ENCODE peak calls at places on chromosomes 3 and 15, in six cellular contexts. M is uterus, N is astrocyte of the spinal cord, E is esophagus muscularis mucosa, Q is astrocyte, O is left ventricle myocardium inferior. Z is an unnamed sample.

GRCh38 chr3:136630911-136631310 is 121.3 kb downstream of the STAG1 start:
- DNase-seq in M (no peak), N (no peak), E (no peak), Q (no peak), O (no peak), Z (peak)

GRCh38 chr3:96347289-96347688 is 467.1 kb upstream of the EPHA6 start:
- DNase-seq in M (no peak), N (no peak), E (no peak), Q (no peak), O (no peak), Z (no peak)

GRCh38 chr3:111392911-111393351 is 149.1 kb upstream of the CD96 start:
- DNase-seq in M (no peak), N (peak), E (no peak), Q (peak), O (no peak), Z (no peak)

GRCh38 chr15:29139072-29139471 is 130.6 kb downstream of the NSMCE3 start:
- DNase-seq in M (no peak), N (no peak), E (no peak), Q (no peak), O (no peak), Z (no peak)

GRCh38 chr3:16140116-16140893 is 34.2 kb upstream of the GALNT15 start:
- DNase-seq in M (no peak), N (peak), E (peak), Q (peak), O (no peak), Z (peak)

GRCh38 chr3:142424754-142425153 is 23.1 kb downstream of the XRN1 start:
- DNase-seq in M (no peak), N (no peak), E (no peak), Q (no peak), O (no peak), Z (no peak)

GRCh38 chr3:47803478-47804025 is 614 bp downstream of the DHX30 start:
- DNase-seq in M (no peak), N (no peak), E (no peak), Q (no peak), O (no peak), Z (no peak)

GRCh38 chr15:25501828-25502446 is 63.1 kb upstream of the UBE3A start:
- DNase-seq in M (no peak), N (peak), E (no peak), Q (no peak), O (no peak), Z (peak)

GRCh38 chr3:46278816-46279672 is 36.8 kb downstream of the CCR3 start:
- DNase-seq in M (no peak), N (no peak), E (peak), Q (no peak), O (no peak), Z (no peak)

GRCh38 chr3:125278155-125278554 is 65.6 kb upstream of the SLC12A8 start:
- DNase-seq in M (no peak), N (no peak), E (no peak), Q (no peak), O (no peak), Z (no peak)

GRCh38 chr15:92655178-92655995 is at the start of gene FAM174B:
- DNase-seq in M (no peak), N (no peak), E (no peak), Q (peak), O (peak), Z (peak)

GRCh38 chr3:196599734-196600128 is 31.3 kb downstream of the FBXO45 start:
- DNase-seq in M (no peak), N (no peak), E (peak), Q (no peak), O (no peak), Z (no peak)

GRCh38 chr15:23416349-23417276 is 30.4 kb downstream of the GOLGA6L2 start:
- DNase-seq in M (no peak), N (no peak), E (no peak), Q (no peak), O (no peak), Z (no peak)

GRCh38 chr3:117168896-117169295 is 459.3 kb downstream of the TUSC7 start:
- DNase-seq in M (no peak), N (no peak), E (no peak), Q (no peak), O (no peak), Z (no peak)

GRCh38 chr15:39431371-39431770 is 149.5 kb upstream of the THBS1 start:
- DNase-seq in M (no peak), N (peak), E (no peak), Q (peak), O (no peak), Z (peak)

GRCh38 chr3:99951701-99952100 is 134.0 kb downstream of the CMSS1 start:
- DNase-seq in M (no peak), N (no peak), E (no peak), Q (no peak), O (no peak), Z (no peak)

GRCh38 chr15:99986297-99987118 is 253.3 kb upstream of the LYSMD4 start:
- DNase-seq in M (no peak), N (no peak), E (no peak), Q (no peak), O (no peak), Z (no peak)

GRCh38 chr15:53160092-53160704 is 370.1 kb upstream of the ONECUT1 start:
- DNase-seq in M (no peak), N (no peak), E (no peak), Q (no peak), O (no peak), Z (no peak)

GRCh38 chr15:100787567-100787941 is 92.1 kb upstream of the ALDH1A3 start:
- DNase-seq in M (no peak), N (no peak), E (peak), Q (no peak), O (no peak), Z (no peak)

GRCh38 chr15:34793901-34794300 is 1.4 kb downstream of the ACTC1 start:
- DNase-seq in M (no peak), N (no peak), E (no peak), Q (no peak), O (no peak), Z (no peak)

GRCh38 chr3:142680710-142681109 is 43.1 kb upstream of the TRPC1 start:
- DNase-seq in M (no peak), N (no peak), E (no peak), Q (no peak), O (no peak), Z (no peak)

GRCh38 chr3:84755860-84756259 is 202.9 kb upstream of the CADM2 start:
- DNase-seq in M (no peak), N (no peak), E (no peak), Q (no peak), O (no peak), Z (no peak)

GRCh38 chr3:137946341-137946973 is 63.5 kb upstream of the CLDN18 start:
- DNase-seq in M (peak), N (peak), E (peak), Q (peak), O (peak), Z (peak)

GRCh38 chr15:99466701-99467337 is 99.0 kb upstream of the MEF2A start:
- DNase-seq in M (no peak), N (no peak), E (no peak), Q (peak), O (no peak), Z (peak)

GRCh38 chr3:136929984-136930671 is 27.7 kb upstream of the IL20RB start:
- DNase-seq in M (peak), N (peak), E (no peak), Q (no peak), O (peak), Z (peak)

GRCh38 chr3:123389338-123389910 is 59.5 kb downstream of the ADCY5 start:
- DNase-seq in M (no peak), N (no peak), E (no peak), Q (no peak), O (no peak), Z (no peak)

GRCh38 chr3:59446775-59447465 is 397.1 kb upstream of the CFAP20DC start:
- DNase-seq in M (no peak), N (no peak), E (no peak), Q (peak), O (no peak), Z (no peak)

GRCh38 chr3:59456852-59457485 is 407.1 kb upstream of the CFAP20DC start:
- DNase-seq in M (no peak), N (no peak), E (no peak), Q (no peak), O (no peak), Z (no peak)

GRCh38 chr3:59451800-59452741 is 402.2 kb upstream of the CFAP20DC start:
- DNase-seq in M (no peak), N (no peak), E (no peak), Q (no peak), O (no peak), Z (no peak)

DNA sequence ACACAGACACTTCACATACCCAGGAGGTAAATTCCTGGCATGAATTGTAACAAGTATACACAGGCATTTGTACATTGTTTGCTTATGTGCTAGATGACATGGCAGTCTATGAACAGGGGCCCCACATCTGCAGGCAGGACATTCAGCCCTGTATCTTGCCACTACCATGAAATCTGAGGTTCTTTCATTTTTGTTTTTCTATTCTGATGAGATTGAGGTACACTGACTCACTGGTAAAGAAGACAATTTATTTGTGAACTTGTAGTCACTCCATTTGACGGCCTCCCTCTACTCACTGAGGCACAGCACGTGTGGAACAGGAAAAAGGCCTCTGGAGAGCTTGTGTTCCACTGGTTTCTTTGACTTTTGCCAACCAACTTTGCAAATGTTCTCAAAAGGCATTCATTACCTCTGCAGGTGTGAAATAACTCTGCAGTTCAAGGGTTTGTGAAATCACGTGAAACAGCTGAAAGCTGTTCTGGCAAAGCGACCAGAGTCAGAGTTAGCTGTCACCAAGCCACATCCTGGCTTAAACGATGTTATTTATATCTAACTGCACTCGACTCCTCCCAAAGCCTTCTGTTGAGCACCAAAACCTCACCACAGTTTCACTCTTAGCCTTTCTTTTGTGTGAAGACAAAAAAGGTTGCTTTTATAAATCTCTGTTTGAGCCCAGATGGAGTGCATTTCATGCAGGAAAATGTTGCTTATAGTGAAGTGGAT is 401.4 kb upstream of the CFAP20DC start:
- DNase-seq in M (no peak), N (no peak), E (no peak), Q (no peak), O (no peak), Z (no peak)
- H3K4me3 ChIP-seq in M (no peak), N (no peak), E (no peak), Q (no peak), O (no peak), Z (no peak)

GRCh38 chr3:160575589-160575988 is 10.2 kb upstream of the KPNA4 start:
- DNase-seq in M (no peak), N (no peak), E (no peak), Q (no peak), O (no peak), Z (no peak)

GRCh38 chr3:160574636-160575035 is 9.3 kb upstream of the KPNA4 start:
- DNase-seq in M (no peak), N (no peak), E (no peak), Q (no peak), O (no peak), Z (no peak)

GRCh38 chr3:160576621-160577020 is 11.2 kb upstream of the KPNA4 start:
- DNase-seq in M (no peak), N (no peak), E (no peak), Q (no peak), O (no peak), Z (no peak)

GRCh38 chr3:160577093-160577492 is 11.7 kb upstream of the KPNA4 start:
- DNase-seq in M (no peak), N (no peak), E (no peak), Q (no peak), O (no peak), Z (no peak)

GRCh38 chr3:160577551-160578195 is 12.3 kb upstream of the KPNA4 start:
- DNase-seq in M (no peak), N (no peak), E (no peak), Q (peak), O (no peak), Z (peak)
- TF ChIP-seq CTCF in M (no peak), N (peak), E (no peak), Q (peak), O (peak), Z (peak)

DNA sequence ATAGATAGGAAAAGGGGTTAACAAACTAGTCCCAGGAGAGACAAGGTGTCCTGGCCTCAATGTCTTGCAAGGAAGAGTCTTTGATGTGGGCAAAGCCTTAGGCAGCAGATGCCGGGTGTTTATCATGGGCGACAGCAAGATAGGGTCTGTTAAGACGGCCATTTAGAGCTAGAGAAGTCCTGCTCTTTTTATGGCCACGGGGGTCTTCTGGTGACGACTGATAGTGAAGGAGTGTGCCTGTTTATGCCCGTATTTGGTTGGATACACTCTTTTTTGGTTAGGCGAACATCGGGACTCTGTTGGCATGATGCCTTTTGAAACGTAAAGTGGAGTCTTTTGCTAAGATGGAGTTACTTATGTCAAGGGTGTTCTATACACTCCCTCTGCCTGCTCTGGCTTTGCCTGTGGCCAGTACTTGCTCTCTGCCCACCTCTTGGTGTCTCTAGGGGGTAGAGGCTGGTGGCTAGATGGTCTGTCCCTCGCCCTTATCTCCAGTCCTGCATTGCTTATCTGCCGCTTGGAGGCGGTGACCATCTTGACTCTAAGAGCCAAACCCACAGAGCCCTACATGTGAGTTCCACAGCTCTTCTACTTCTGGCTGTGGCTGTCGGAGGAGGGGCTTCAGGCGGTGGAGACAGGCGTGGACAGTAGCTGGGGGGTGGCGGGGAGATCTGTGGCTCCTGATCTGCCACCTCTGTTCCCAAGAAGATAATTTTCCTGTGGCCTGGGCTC is 55.8 kb upstream of the ZBTB38 start:
- DNase-seq in M (no peak), N (no peak), E (no peak), Q (no peak), O (no peak), Z (no peak)
- H3K4me3 ChIP-seq in M (peak), N (peak), E (peak), Q (peak), O (peak), Z (peak)

GRCh38 chr3:12896206-12896697 is 54.9 kb upstream of the RPL32 start:
- DNase-seq in M (no peak), N (no peak), E (no peak), Q (no peak), O (no peak), Z (peak)
- TF ChIP-seq CTCF in M (no peak), N (no peak), E (peak), Q (no peak), O (peak), Z (no peak)

GRCh38 chr3:70053293-70053692 is 53.8 kb downstream of the SAMMSON start:
- DNase-seq in M (no peak), N (no peak), E (no peak), Q (no peak), O (no peak), Z (no peak)

GRCh38 chr3:70061111-70061510 is 61.6 kb downstream of the SAMMSON start:
- DNase-seq in M (no peak), N (no peak), E (no peak), Q (no peak), O (no peak), Z (peak)

DNA sequence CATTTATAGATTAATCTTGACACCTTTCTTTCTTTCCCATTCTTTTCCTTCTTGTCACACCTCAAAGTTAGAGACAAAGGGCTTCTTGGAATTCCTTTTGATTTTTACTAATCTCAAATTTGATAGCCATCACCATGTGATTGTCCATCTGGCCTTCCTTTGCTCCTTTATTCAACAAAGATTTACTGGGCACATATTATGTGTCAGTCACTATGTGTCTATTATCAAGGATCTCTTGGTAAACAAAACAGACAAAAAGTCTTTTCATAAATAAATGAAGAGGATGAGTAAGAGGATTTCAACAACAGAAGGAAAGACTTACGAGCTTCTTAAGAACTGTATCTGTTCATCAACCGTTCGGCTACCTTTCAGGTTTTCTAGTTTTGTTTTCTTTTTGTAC is 56.5 kb downstream of the SAMMSON start:
- DNase-seq in M (no peak), N (no peak), E (no peak), Q (no peak), O (no peak), Z (no peak)
- H3K4me3 ChIP-seq in M (no peak), N (no peak), E (no peak), Q (no peak), O (no peak), Z (no peak)

GRCh38 chr15:88476635-88477038 is 9.1 kb downstream of the MRPS11 start:
- DNase-seq in M (peak), N (peak), E (no peak), Q (peak), O (no peak), Z (peak)
- TF ChIP-seq CTCF in M (peak), N (peak), E (peak), Q (peak), O (peak), Z (peak)

GRCh38 chr3:29452923-29453277 is 172.0 kb downstream of the RBMS3 start:
- DNase-seq in M (no peak), N (no peak), E (no peak), Q (no peak), O (no peak), Z (no peak)
- H3K4me3 ChIP-seq in M (no peak), N (no peak), E (no peak), Q (no peak), O (no peak), Z (no peak)

GRCh38 chr15:36156855-36157521 is 422.4 kb upstream of the CDIN1 start:
- DNase-seq in M (no peak), N (peak), E (no peak), Q (peak), O (peak), Z (peak)

GRCh38 chr15:36161108-36161507 is 418.3 kb upstream of the CDIN1 start:
- DNase-seq in M (no peak), N (no peak), E (no peak), Q (no peak), O (no peak), Z (no peak)

GRCh38 chr15:36161781-36162212 is 417.6 kb upstream of the CDIN1 start:
- DNase-seq in M (no peak), N (peak), E (no peak), Q (no peak), O (peak), Z (peak)
- TF ChIP-seq CTCF in M (no peak), N (no peak), E (no peak), Q (no peak), O (no peak), Z (no peak)

Z was measured in fibroblast of mammary gland.